ENCODE peak calls at places on chromosomes 6 and 20, in four cellular contexts. B is CD8-positive, alpha-beta memory T cell; W is LNCaP clone FGC; P is left lung. V is an unnamed sample.

GRCh38 chr6:163667372-163668060 is 253.0 kb downstream of the QKI start:
- DNase-seq in P (no peak), B (no peak), W (no peak), V (no peak)

GRCh38 chr6:56802570-56802969 is 152.3 kb upstream of the BEND6 start:
- DNase-seq in B (no peak), W (peak), P (no peak), V (no peak)

GRCh38 chr20:7449269-7449668 is 491.0 kb downstream of the HAO1 start:
- DNase-seq in B (no peak), P (no peak), W (no peak), V (no peak)

GRCh38 chr20:59035381-59035780 is 3.2 kb upstream of the ATP5F1E start:
- DNase-seq in W (no peak), B (no peak), P (no peak), V (no peak)

GRCh38 chr6:106069478-106069877 is 16.7 kb upstream of the PRDM1 start:
- DNase-seq in W (peak), P (no peak), B (no peak), V (no peak)

GRCh38 chr6:170471458-170471857 is 81.6 kb downstream of the PSMB1 start:
- DNase-seq in W (no peak), P (no peak), B (no peak), V (no peak)

GRCh38 chr20:58372836-58373235 is 16.2 kb upstream of the VAPB start:
- DNase-seq in P (peak), B (no peak), W (no peak), V (no peak)

GRCh38 chr6:138600726-138601125 is 101.4 kb upstream of the NHSL1 start:
- DNase-seq in B (no peak), P (no peak), W (no peak), V (no peak)

GRCh38 chr6:156660389-156660788 is 116.8 kb upstream of the ARID1B start:
- DNase-seq in B (no peak), P (no peak), W (no peak), V (no peak)

GRCh38 chr20:25039697-25040437 is 18.1 kb downstream of the ACSS1 start:
- DNase-seq in P (peak), W (peak), B (no peak), V (peak)

GRCh38 chr6:24936641-24937317 is 1.0 kb upstream of the RIPOR2 start:
- DNase-seq in B (no peak), P (no peak), W (no peak), V (no peak)

GRCh38 chr6:217048-217659 is 75.1 kb upstream of the DUSP22 start:
- DNase-seq in P (peak), W (no peak), B (no peak), V (peak)

GRCh38 chr20:32205502-32206382 is 1.8 kb downstream of the PLAGL2 start:
- DNase-seq in P (no peak), B (no peak), W (no peak), V (no peak)

GRCh38 chr20:43096471-43096870 is 93.2 kb downstream of the PTPRT start:
- DNase-seq in B (no peak), W (no peak), P (no peak), V (no peak)

GRCh38 chr20:38674178-38675133 is 49.8 kb upstream of the SLC32A1 start:
- DNase-seq in P (no peak), B (peak), W (no peak), V (peak)

GRCh38 chr20:56353356-56353755 is 5.4 kb upstream of the FAM210B start:
- DNase-seq in P (no peak), B (no peak), W (no peak), V (no peak)

GRCh38 chr20:61930776-61931475 is 134.8 kb downstream of the TAF4 start:
- DNase-seq in B (no peak), P (peak), W (no peak), V (peak)

GRCh38 chr6:99611148-99611547 is 4.5 kb downstream of the PRDM13 start:
- DNase-seq in B (no peak), W (no peak), P (no peak), V (no peak)

GRCh38 chr6:105449756-105450390 is 47.0 kb upstream of the PREP start:
- DNase-seq in P (no peak), W (no peak), B (no peak), V (no peak)

GRCh38 chr6:142846459-142846831 is 98.5 kb downstream of the HIVEP2 start:
- DNase-seq in W (no peak), B (no peak), P (no peak), V (no peak)

GRCh38 chr20:56807118-56807517 is 178.0 kb downstream of the TFAP2C start:
- DNase-seq in B (no peak), W (no peak), P (no peak), V (no peak)

GRCh38 chr6:115544765-115545409 is 515.8 kb downstream of the FRK start:
- DNase-seq in P (peak), W (no peak), B (no peak), V (no peak)

GRCh38 chr6:165266236-165267025 is 43.0 kb downstream of the C6orf118 start:
- DNase-seq in B (no peak), W (no peak), P (no peak), V (no peak)

GRCh38 chr20:7924692-7925091 is 15.6 kb downstream of the HAO1 start:
- DNase-seq in B (no peak), W (no peak), P (no peak), V (no peak)

GRCh38 chr6:34246563-34247391 is 2.0 kb downstream of the SMIM29 start:
- DNase-seq in W (no peak), P (peak), B (peak), V (peak)

GRCh38 chr6:42049116-42049809 is 1.1 kb upstream of the TAF8 start:
- DNase-seq in P (no peak), W (no peak), B (no peak), V (peak)

GRCh38 chr20:5065489-5066383 is 54.0 kb downstream of the PCNA start:
- DNase-seq in B (no peak), P (peak), W (peak), V (peak)

GRCh38 chr20:14992961-14993360 is 655.5 kb upstream of the FLRT3 start:
- DNase-seq in P (no peak), B (no peak), W (no peak), V (no peak)

GRCh38 chr20:5569021-5569420 is 181.2 kb upstream of the SHLD1 start:
- DNase-seq in B (peak), P (no peak), W (peak), V (no peak)

GRCh38 chr6:37103169-37104039 is 66.5 kb upstream of the PIM1 start:
- DNase-seq in P (peak), W (peak), B (no peak), V (peak)

GRCh38 chr20:62769346-62770071 is 26.8 kb upstream of the MRGBP start:
- DNase-seq in W (no peak), B (no peak), P (peak), V (no peak)

V was measured in pancreas.